ENCODE peak calls at places on chromosomes 13 and 19, in eight cellular contexts. One of them, this sample, is unnamed.

GRCh38 chr13:23205807-23206206 is 25.0 kb downstream of the SGCG start:
- DNase-seq in K562: no peak
- DNase-seq in endothelial cell of umbilical vein: no peak
- DNase-seq in kidney: no peak
- DNase-seq in MM.1S: no peak
- DNase-seq in H1: no peak
- DNase-seq in GM23248: no peak
- DNase-seq in astrocyte: no peak
- DNase-seq in this sample: no peak

GRCh38 chr13:76846363-76846762 is 39.8 kb downstream of the KCTD12 start:
- DNase-seq in K562: no peak
- DNase-seq in endothelial cell of umbilical vein: no peak
- DNase-seq in kidney: no peak
- DNase-seq in MM.1S: no peak
- DNase-seq in H1: no peak
- DNase-seq in GM23248: peak
- DNase-seq in astrocyte: no peak
- DNase-seq in this sample: no peak

GRCh38 chr13:106916329-106916728 is 348.4 kb upstream of the ARGLU1 start:
- DNase-seq in K562: no peak
- DNase-seq in endothelial cell of umbilical vein: no peak
- DNase-seq in kidney: no peak
- DNase-seq in MM.1S: no peak
- DNase-seq in H1: no peak
- DNase-seq in GM23248: no peak
- DNase-seq in astrocyte: no peak
- DNase-seq in this sample: no peak

GRCh38 chr19:2332341-2333026 is 4.0 kb downstream of the SPPL2B start:
- DNase-seq in K562: no peak
- DNase-seq in endothelial cell of umbilical vein: no peak
- DNase-seq in kidney: peak
- DNase-seq in MM.1S: peak
- DNase-seq in H1: no peak
- DNase-seq in GM23248: no peak
- DNase-seq in astrocyte: no peak
- DNase-seq in this sample: peak

GRCh38 chr19:4647676-4648644 is 8.6 kb downstream of the TNFAIP8L1 start:
- DNase-seq in K562: no peak
- DNase-seq in endothelial cell of umbilical vein: peak
- DNase-seq in kidney: peak
- DNase-seq in MM.1S: no peak
- DNase-seq in H1: no peak
- DNase-seq in GM23248: no peak
- DNase-seq in astrocyte: no peak
- DNase-seq in this sample: no peak

GRCh38 chr19:11767633-11768133 is 883 bp downstream of the ZNF441 start:
- DNase-seq in K562: peak
- DNase-seq in endothelial cell of umbilical vein: peak
- DNase-seq in kidney: peak
- DNase-seq in MM.1S: peak
- DNase-seq in H1: no peak
- DNase-seq in GM23248: peak
- DNase-seq in astrocyte: peak
- DNase-seq in this sample: peak

GRCh38 chr19:29485293-29485692 is 40.5 kb upstream of the VSTM2B start:
- DNase-seq in K562: no peak
- DNase-seq in endothelial cell of umbilical vein: no peak
- DNase-seq in kidney: no peak
- DNase-seq in MM.1S: no peak
- DNase-seq in H1: no peak
- DNase-seq in GM23248: no peak
- DNase-seq in astrocyte: no peak
- DNase-seq in this sample: no peak

GRCh38 chr13:107271226-107271625 is 703.3 kb upstream of the ARGLU1 start:
- DNase-seq in K562: no peak
- DNase-seq in endothelial cell of umbilical vein: peak
- DNase-seq in kidney: no peak
- DNase-seq in MM.1S: no peak
- DNase-seq in H1: peak
- DNase-seq in GM23248: peak
- DNase-seq in astrocyte: peak
- DNase-seq in this sample: no peak

GRCh38 chr19:47210689-47211316 is 20.2 kb downstream of the BBC3 start:
- DNase-seq in K562: peak
- DNase-seq in endothelial cell of umbilical vein: peak
- DNase-seq in kidney: no peak
- DNase-seq in MM.1S: peak
- DNase-seq in H1: peak
- DNase-seq in GM23248: peak
- DNase-seq in astrocyte: peak
- DNase-seq in this sample: peak

GRCh38 chr19:30788105-30788765 is 416.1 kb downstream of the ZNF536 start:
- DNase-seq in K562: no peak
- DNase-seq in endothelial cell of umbilical vein: no peak
- DNase-seq in kidney: no peak
- DNase-seq in MM.1S: no peak
- DNase-seq in H1: no peak
- DNase-seq in GM23248: no peak
- DNase-seq in astrocyte: no peak
- DNase-seq in this sample: no peak

GRCh38 chr13:36344886-36345437 is 1.2 kb downstream of the SPART start:
- DNase-seq in K562: peak
- DNase-seq in endothelial cell of umbilical vein: no peak
- DNase-seq in kidney: no peak
- DNase-seq in MM.1S: no peak
- DNase-seq in H1: no peak
- DNase-seq in GM23248: no peak
- DNase-seq in astrocyte: no peak
- DNase-seq in this sample: no peak

GRCh38 chr13:113329656-113330312 is 32.7 kb downstream of the LAMP1 start:
- DNase-seq in K562: no peak
- DNase-seq in endothelial cell of umbilical vein: no peak
- DNase-seq in kidney: no peak
- DNase-seq in MM.1S: no peak
- DNase-seq in H1: no peak
- DNase-seq in GM23248: no peak
- DNase-seq in astrocyte: no peak
- DNase-seq in this sample: no peak

GRCh38 chr13:112684444-112684843 is 5.4 kb upstream of the ATP11A start:
- DNase-seq in K562: no peak
- DNase-seq in endothelial cell of umbilical vein: no peak
- DNase-seq in kidney: no peak
- DNase-seq in MM.1S: no peak
- DNase-seq in H1: no peak
- DNase-seq in GM23248: no peak
- DNase-seq in astrocyte: no peak
- DNase-seq in this sample: no peak

GRCh38 chr13:66835040-66835628 is 395.0 kb downstream of the PCDH9 start:
- DNase-seq in K562: peak
- DNase-seq in endothelial cell of umbilical vein: peak
- DNase-seq in kidney: peak
- DNase-seq in MM.1S: no peak
- DNase-seq in H1: no peak
- DNase-seq in GM23248: no peak
- DNase-seq in astrocyte: peak
- DNase-seq in this sample: peak

GRCh38 chr13:30719521-30719914 is 15.8 kb upstream of the ALOX5AP start:
- DNase-seq in K562: no peak
- DNase-seq in endothelial cell of umbilical vein: no peak
- DNase-seq in kidney: no peak
- DNase-seq in MM.1S: no peak
- DNase-seq in H1: no peak
- DNase-seq in GM23248: no peak
- DNase-seq in astrocyte: no peak
- DNase-seq in this sample: no peak
- H3K9ac ChIP-seq in K562: no peak
- H3K9ac ChIP-seq in endothelial cell of umbilical vein: no peak
- H3K9ac ChIP-seq in kidney: no peak
- H3K9ac ChIP-seq in MM.1S: no peak
- H3K9ac ChIP-seq in H1: no peak
- H3K9ac ChIP-seq in GM23248: peak
- H3K9ac ChIP-seq in astrocyte: peak
- H3K9ac ChIP-seq in this sample: no peak

GRCh38 chr13:51425410-51426042 is 27.3 kb downstream of the INTS6 start:
- DNase-seq in K562: no peak
- DNase-seq in endothelial cell of umbilical vein: no peak
- DNase-seq in kidney: no peak
- DNase-seq in MM.1S: no peak
- DNase-seq in H1: no peak
- DNase-seq in GM23248: peak
- DNase-seq in astrocyte: peak
- DNase-seq in this sample: no peak
- H3K9ac ChIP-seq in K562: no peak
- H3K9ac ChIP-seq in endothelial cell of umbilical vein: no peak
- H3K9ac ChIP-seq in kidney: no peak
- H3K9ac ChIP-seq in MM.1S: no peak
- H3K9ac ChIP-seq in H1: no peak
- H3K9ac ChIP-seq in GM23248: no peak
- H3K9ac ChIP-seq in astrocyte: no peak
- H3K9ac ChIP-seq in this sample: no peak

DNA sequence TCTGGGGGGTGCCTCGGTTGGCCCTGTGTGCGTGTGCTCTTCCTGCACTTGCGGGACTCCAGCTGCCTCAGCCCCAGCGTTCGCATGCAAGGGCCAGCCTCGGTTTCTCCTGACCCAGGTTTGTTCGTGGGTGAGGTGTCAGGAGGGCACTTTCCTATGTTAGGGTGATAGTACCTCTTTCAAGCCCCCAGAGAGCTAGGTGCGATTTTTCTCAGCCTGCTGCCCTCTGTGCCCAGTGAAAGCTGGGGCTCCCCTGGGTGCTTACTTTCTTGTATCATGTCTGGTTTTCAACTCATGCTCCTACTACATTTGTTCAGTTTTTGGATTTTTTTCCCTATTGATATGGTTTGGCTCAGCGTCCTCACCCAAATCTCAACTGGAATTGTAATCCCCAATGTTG is 289.2 kb downstream of the TEX29 start:
- DNase-seq in K562: no peak
- DNase-seq in endothelial cell of umbilical vein: no peak
- DNase-seq in kidney: no peak
- DNase-seq in MM.1S: no peak
- DNase-seq in H1: no peak
- DNase-seq in GM23248: no peak
- DNase-seq in astrocyte: no peak
- DNase-seq in this sample: no peak
- H3K9ac ChIP-seq in K562: no peak
- H3K9ac ChIP-seq in endothelial cell of umbilical vein: no peak
- H3K9ac ChIP-seq in kidney: no peak
- H3K9ac ChIP-seq in MM.1S: no peak
- H3K9ac ChIP-seq in H1: no peak
- H3K9ac ChIP-seq in GM23248: no peak
- H3K9ac ChIP-seq in astrocyte: no peak
- H3K9ac ChIP-seq in this sample: no peak

GRCh38 chr19:7268737-7269098 is 25.5 kb downstream of the INSR start:
- DNase-seq in K562: no peak
- DNase-seq in endothelial cell of umbilical vein: no peak
- DNase-seq in kidney: peak
- DNase-seq in MM.1S: no peak
- DNase-seq in H1: no peak
- DNase-seq in GM23248: no peak
- DNase-seq in astrocyte: no peak
- DNase-seq in this sample: no peak
- H3K9ac ChIP-seq in K562: no peak
- H3K9ac ChIP-seq in endothelial cell of umbilical vein: no peak
- H3K9ac ChIP-seq in kidney: no peak
- H3K9ac ChIP-seq in MM.1S: no peak
- H3K9ac ChIP-seq in H1: no peak
- H3K9ac ChIP-seq in GM23248: no peak
- H3K9ac ChIP-seq in astrocyte: no peak
- H3K9ac ChIP-seq in this sample: no peak

GRCh38 chr13:80574113-80574512 is 233.2 kb upstream of the SPRY2 start:
- DNase-seq in K562: no peak
- DNase-seq in endothelial cell of umbilical vein: no peak
- DNase-seq in kidney: no peak
- DNase-seq in MM.1S: no peak
- DNase-seq in H1: no peak
- DNase-seq in GM23248: no peak
- DNase-seq in astrocyte: no peak
- DNase-seq in this sample: no peak
- H3K9ac ChIP-seq in K562: no peak
- H3K9ac ChIP-seq in endothelial cell of umbilical vein: no peak
- H3K9ac ChIP-seq in kidney: no peak
- H3K9ac ChIP-seq in MM.1S: no peak
- H3K9ac ChIP-seq in H1: no peak
- H3K9ac ChIP-seq in GM23248: no peak
- H3K9ac ChIP-seq in astrocyte: no peak
- H3K9ac ChIP-seq in this sample: no peak

DNA sequence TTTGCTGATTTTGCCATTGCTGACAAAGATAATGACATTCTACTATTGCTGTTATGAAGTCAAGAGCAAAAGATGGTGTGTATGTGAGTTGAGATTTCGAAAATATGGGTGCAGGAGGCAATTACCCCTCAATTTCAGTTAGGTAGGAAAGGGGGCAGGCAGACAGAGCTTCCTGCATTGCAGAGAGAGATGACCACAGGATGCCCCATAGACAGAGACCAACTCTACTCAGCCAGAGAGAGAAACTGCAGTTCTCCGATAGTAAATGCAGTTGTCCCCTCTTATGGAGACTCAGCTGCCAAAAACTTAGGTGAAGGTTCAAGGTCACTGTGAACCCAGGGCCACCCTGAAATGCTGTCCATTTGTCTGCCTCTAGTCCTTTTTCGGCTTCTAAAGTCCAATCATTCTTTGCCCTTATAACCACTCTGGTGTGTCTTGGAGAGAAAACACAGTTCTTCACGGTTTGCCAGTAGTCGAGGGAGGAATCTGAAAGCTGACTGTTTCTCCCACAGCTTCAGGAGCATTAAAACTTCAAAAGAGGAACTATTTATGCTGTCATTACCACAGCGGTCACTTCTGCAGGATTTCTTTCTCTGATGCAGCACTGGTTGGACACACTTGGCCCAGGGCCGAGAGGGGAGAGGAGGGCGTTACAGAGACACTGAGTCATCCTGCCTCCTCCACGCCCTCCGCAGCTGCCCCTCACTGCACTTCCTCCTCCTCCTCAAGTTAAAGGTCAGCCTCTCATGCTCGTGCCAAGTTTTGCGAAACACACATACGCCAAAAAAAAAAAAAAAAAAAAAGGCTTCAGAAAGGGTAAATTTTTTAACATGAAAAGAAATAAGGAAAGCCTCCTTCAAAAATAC is 264.3 kb downstream of the FOXO1 start:
- DNase-seq in K562: peak
- DNase-seq in endothelial cell of umbilical vein: peak
- DNase-seq in kidney: peak
- DNase-seq in MM.1S: no peak
- DNase-seq in H1: no peak
- DNase-seq in GM23248: peak
- DNase-seq in astrocyte: peak
- DNase-seq in this sample: peak
- H3K9ac ChIP-seq in K562: no peak
- H3K9ac ChIP-seq in endothelial cell of umbilical vein: peak
- H3K9ac ChIP-seq in kidney: no peak
- H3K9ac ChIP-seq in MM.1S: no peak
- H3K9ac ChIP-seq in H1: no peak
- H3K9ac ChIP-seq in GM23248: peak
- H3K9ac ChIP-seq in astrocyte: peak
- H3K9ac ChIP-seq in this sample: no peak